ENCODE peak calls at places on chromosomes 11 and 22, in ten cellular contexts. Z is stimulated activated CD4-positive, alpha-beta T cell treated with anti-CD3 and anti-CD28 coated beads, Interleukin-1b, Interleukin-23, amount 100 ng/mL, for 1 hour; W is GM04504; C is neural crest cell; E is right lobe of liver; F is NCI-H1436; A is NT2/D1; V is activated CD4-positive, CD25-positive, alpha-beta regulatory T cell; B is stimulated activated CD8-positive, alpha-beta memory T cell treated with anti-CD3 and anti-CD28 coated beads, Interleukin-7, amount 100 ng/mL, for 1 hour; M is Calu3. U is an unnamed sample.
A peak's percentile ranks its signal among the peaks of the same experiment; 100 is the strongest.

GRCh38 chr22:31020334-31020733 is 51.3 kb downstream of the TUG1 start:
- DNase-seq in C (no peak), B (no peak), W (no peak), M (no peak), Z (no peak), A (peak; percentile 64), V (no peak), F (no peak), E (no peak), U (no peak)

GRCh38 chr11:88555018-88555828 is 217.7 kb upstream of the CTSC start:
- DNase-seq in F (no peak), V (no peak), E (no peak), C (no peak), M (peak; percentile 32), B (no peak), Z (no peak), W (peak; percentile 100), A (no peak), U (no peak)

GRCh38 chr11:65781962-65782815 is 1.4 kb upstream of the AP5B1 start:
- DNase-seq in A (no peak), E (no peak), M (no peak), Z (no peak), V (no peak), C (no peak), W (no peak), F (no peak), B (no peak), U (no peak)

GRCh38 chr11:2293396-2294339 is 8.1 kb downstream of the C11orf21 start:
- DNase-seq in E (peak; percentile 37), Z (no peak), C (no peak), B (no peak), A (no peak), W (no peak), V (no peak), M (no peak), F (no peak), U (peak; percentile 8)

GRCh38 chr11:90840071-90840470 is 617.2 kb upstream of the CHORDC1 start:
- DNase-seq in B (no peak), F (no peak), V (no peak), A (no peak), E (no peak), Z (no peak), C (no peak), M (no peak), W (no peak), U (no peak)

GRCh38 chr22:46067159-46068111 is 82.9 kb upstream of the PPARA start:
- DNase-seq in A (no peak), C (no peak), B (no peak), W (no peak), V (no peak), E (peak; percentile 42), Z (no peak), F (no peak), M (peak; percentile 26), U (peak; percentile 37)

GRCh38 chr11:20159680-20160381 is 444 bp downstream of the DBX1 start:
- DNase-seq in V (no peak), B (no peak), E (no peak), M (no peak), W (no peak), Z (no peak), C (no peak), F (peak; percentile 25), A (no peak), U (no peak)

GRCh38 chr11:63916837-63917684 is at the start of gene RCOR2:
- DNase-seq in Z (peak; percentile 37), M (peak; percentile 63), E (no peak), F (peak; percentile 76), C (peak; percentile 82), B (no peak), V (peak; percentile 24), A (peak; percentile 89), W (peak; percentile 46), U (peak; percentile 82)

GRCh38 chr11:83070878-83071640 is 638 bp downstream of the RAB30 start:
- DNase-seq in W (no peak), B (no peak), Z (no peak), A (peak; percentile 30), C (no peak), M (no peak), F (no peak), V (no peak), E (peak; percentile 68), U (peak; percentile 49)

GRCh38 chr11:74612877-74613276 is 20.5 kb downstream of the POLD3 start:
- DNase-seq in E (no peak), C (no peak), Z (no peak), B (no peak), A (no peak), W (no peak), F (no peak), V (no peak), M (no peak), U (no peak)

GRCh38 chr11:60840711-60841430 is 1.0 kb upstream of the CCDC86 start:
- DNase-seq in C (no peak), B (no peak), M (no peak), Z (no peak), F (no peak), V (no peak), A (no peak), W (peak; percentile 83), E (no peak), U (no peak)

GRCh38 chr22:20663941-20664593 is 109.8 kb upstream of the SERPIND1 start:
- DNase-seq in W (no peak), A (no peak), M (no peak), V (no peak), C (no peak), E (no peak), F (no peak), Z (no peak), B (no peak), U (no peak)

GRCh38 chr11:113553235-113553634 is 78.0 kb upstream of the DRD2 start:
- DNase-seq in Z (no peak), B (no peak), A (peak; percentile 87), C (no peak), M (no peak), V (no peak), F (no peak), W (peak; percentile 94), E (no peak), U (no peak)

GRCh38 chr11:83464181-83464580 is 178.0 kb upstream of the CCDC90B start:
- DNase-seq in Z (no peak), A (no peak), C (no peak), V (no peak), W (no peak), M (no peak), F (peak; percentile 59), B (no peak), E (no peak), U (no peak)

GRCh38 chr22:27752771-27753170 is 48.8 kb downstream of the MN1 start:
- DNase-seq in C (no peak), A (no peak), W (peak; percentile 35), F (no peak), V (no peak), B (no peak), E (no peak), Z (no peak), M (no peak), U (no peak)

GRCh38 chr22:36931446-36931845 is 18.0 kb downstream of the CSF2RB start:
- DNase-seq in W (no peak), A (no peak), M (no peak), B (no peak), C (no peak), E (no peak), F (no peak), Z (no peak), V (no peak), U (no peak)

GRCh38 chr11:33722579-33723234 is 13.5 kb downstream of the CD59 start:
- DNase-seq in Z (no peak), C (no peak), M (no peak), A (no peak), V (peak; percentile 12), W (peak; percentile 72), B (no peak), F (no peak), E (no peak), U (no peak)

GRCh38 chr11:64734786-64735761 is 8.9 kb downstream of the RASGRP2 start:
- DNase-seq in F (no peak), A (no peak), B (no peak), E (no peak), M (no peak), C (no peak), Z (no peak), W (no peak), V (no peak), U (no peak)

GRCh38 chr11:4559527-4560440 is 14.8 kb downstream of the OR52M1 start:
- DNase-seq in F (no peak), C (no peak), W (no peak), A (no peak), E (no peak), Z (no peak), B (no peak), V (no peak), M (no peak), U (peak; percentile 59)

GRCh38 chr11:101862410-101863233 is 52.2 kb upstream of the CEP126 start:
- DNase-seq in E (no peak), C (peak; percentile 11), B (no peak), W (no peak), Z (no peak), F (peak; percentile 39), V (no peak), M (peak; percentile 37), A (peak; percentile 32), U (no peak)

GRCh38 chr11:8086001-8086479 is 5.0 kb downstream of the TUB start:
- DNase-seq in B (no peak), C (no peak), W (no peak), M (no peak), V (no peak), F (peak; percentile 57), A (no peak), Z (no peak), E (no peak), U (no peak)

GRCh38 chr22:49257551-49257951 is 570.1 kb downstream of the BRD1 start:
- DNase-seq in M (no peak), F (no peak), E (no peak), W (no peak), C (no peak), B (no peak), V (no peak), A (no peak), Z (no peak), U (no peak)